ENCODE peak calls at places on chromosomes 13 and 19, in eight cellular contexts. L, V, E, H, C, G, S and R are unnamed samples.

GRCh38 chr19:45103625-45104319 is 10.8 kb downstream of the PPP1R37 start:
- DNase-seq in L (peak), V (no peak), E (no peak), H (no peak), C (no peak), G (no peak), S (no peak), R (no peak)

GRCh38 chr13:74136089-74136658 is 2.0 kb upstream of the KLF12 start:
- DNase-seq in L (peak), V (peak), E (peak), H (peak), C (no peak), G (peak), S (peak), R (no peak)

GRCh38 chr19:40523322-40524047 is 53.2 kb upstream of the SHKBP1 start:
- DNase-seq in L (peak), V (peak), E (peak), H (peak), C (peak), G (peak), S (peak), R (peak)

GRCh38 chr19:50875795-50876422 is 2.7 kb downstream of the KLK2 start:
- DNase-seq in L (no peak), V (no peak), E (no peak), H (no peak), C (no peak), G (no peak), S (no peak), R (no peak)

GRCh38 chr19:38073806-38074685 is 150.0 kb downstream of the DPF1 start:
- DNase-seq in L (no peak), V (no peak), E (no peak), H (no peak), C (no peak), G (no peak), S (no peak), R (no peak)

GRCh38 chr13:32495429-32495828 is 43.2 kb downstream of the N4BP2L2 start:
- DNase-seq in L (no peak), V (no peak), E (no peak), H (no peak), C (no peak), G (no peak), S (no peak), R (no peak)

GRCh38 chr13:111005808-111006494 is 91.1 kb upstream of the ANKRD10 start:
- DNase-seq in L (no peak), V (no peak), E (peak), H (peak), C (peak), G (no peak), S (no peak), R (no peak)

GRCh38 chr19:23415561-23416191 is 20.4 kb upstream of the ZNF91 start:
- DNase-seq in L (no peak), V (no peak), E (no peak), H (peak), C (no peak), G (no peak), S (no peak), R (no peak)

GRCh38 chr19:18613589-18614234 is 1.0 kb downstream of the TMEM59L start:
- DNase-seq in L (no peak), V (no peak), E (no peak), H (no peak), C (no peak), G (no peak), S (no peak), R (no peak)

GRCh38 chr19:15015946-15016542 is 33.2 kb upstream of the CASP14 start:
- DNase-seq in L (no peak), V (no peak), E (no peak), H (peak), C (no peak), G (no peak), S (no peak), R (no peak)

GRCh38 chr19:44512326-44513298 is 12.3 kb upstream of the ZNF180 start:
- DNase-seq in L (peak), V (peak), E (peak), H (peak), C (peak), G (no peak), S (peak), R (peak)